ENCODE peak calls at places on chromosomes 13 and 19, in seven cellular contexts. T is fibroblast of pulmonary artery, E is B cell, W is breast epithelium, S is WTC11, X is A549, P is upper lobe of left lung. I is an unnamed sample.

GRCh38 chr13:66329988-66330429 is 900.1 kb downstream of the PCDH9 start:
- DNase-seq in T (no peak), E (no peak), W (no peak), S (no peak), X (no peak), P (no peak), I (no peak)

GRCh38 chr19:48967346-48968178 is 2.5 kb downstream of the FTL start:
- DNase-seq in T (peak), E (no peak), W (no peak), S (no peak), X (peak), P (no peak), I (no peak)

GRCh38 chr19:48933382-48933932 is at the start of gene DHDH:
- DNase-seq in T (peak), E (peak), W (peak), S (peak), X (peak), P (peak), I (no peak)

GRCh38 chr13:33228645-33229445 is 56.7 kb downstream of the STARD13 start:
- DNase-seq in T (peak), E (peak), W (no peak), S (no peak), X (peak), P (no peak), I (no peak)

GRCh38 chr13:67932991-67933390 is 702.9 kb upstream of the PCDH9 start:
- DNase-seq in T (no peak), E (no peak), W (no peak), S (no peak), X (no peak), P (no peak), I (no peak)

GRCh38 chr13:79724348-79725103 is 243.6 kb downstream of the NDFIP2 start:
- DNase-seq in T (peak), E (no peak), W (no peak), S (no peak), X (peak), P (no peak), I (no peak)

GRCh38 chr13:72390909-72391308 is 336.5 kb downstream of the MZT1 start:
- DNase-seq in T (peak), E (no peak), W (peak), S (no peak), X (no peak), P (no peak), I (no peak)

GRCh38 chr13:59356607-59357006 is 807.1 kb downstream of the DIAPH3 start:
- DNase-seq in T (peak), E (no peak), W (peak), S (no peak), X (no peak), P (no peak), I (no peak)

GRCh38 chr13:33033361-33033812 is 17.2 kb downstream of the KL start:
- DNase-seq in T (no peak), E (peak), W (no peak), S (no peak), X (no peak), P (no peak), I (no peak)

GRCh38 chr13:98570929-98571372 is 6.0 kb downstream of the STK24 start:
- DNase-seq in T (no peak), E (peak), W (no peak), S (no peak), X (no peak), P (no peak), I (no peak)

GRCh38 chr19:49071860-49072547 is 495 bp downstream of the KCNA7 start:
- DNase-seq in T (no peak), E (peak), W (no peak), S (peak), X (no peak), P (peak), I (no peak)

GRCh38 chr13:113489549-113490495 is 689 bp downstream of the DCUN1D2 start:
- DNase-seq in T (peak), E (peak), W (no peak), S (peak), X (peak), P (no peak), I (no peak)

GRCh38 chr19:4064073-4064550 is 2.6 kb downstream of the ZBTB7A start:
- DNase-seq in T (peak), E (no peak), W (no peak), S (no peak), X (no peak), P (peak), I (no peak)

GRCh38 chr13:75255653-75256052 is 226.3 kb downstream of the TBC1D4 start:
- DNase-seq in T (no peak), E (no peak), W (no peak), S (no peak), X (no peak), P (no peak), I (no peak)

GRCh38 chr13:48249018-48249417 is 16.0 kb downstream of the ITM2B start:
- DNase-seq in T (no peak), E (no peak), W (no peak), S (no peak), X (no peak), P (no peak), I (no peak)

GRCh38 chr19:17335575-17335974 is 920 bp upstream of the ANO8 start:
- DNase-seq in T (no peak), E (no peak), W (no peak), S (no peak), X (no peak), P (no peak), I (no peak)

GRCh38 chr13:114129649-114130062 is 2.8 kb downstream of the RASA3 start:
- DNase-seq in T (no peak), E (no peak), W (no peak), S (no peak), X (no peak), P (no peak), I (no peak)

GRCh38 chr19:1064661-1065605 is 2.0 kb upstream of the ARHGAP45 start:
- DNase-seq in T (peak), E (peak), W (no peak), S (peak), X (peak), P (peak), I (no peak)

DNA sequence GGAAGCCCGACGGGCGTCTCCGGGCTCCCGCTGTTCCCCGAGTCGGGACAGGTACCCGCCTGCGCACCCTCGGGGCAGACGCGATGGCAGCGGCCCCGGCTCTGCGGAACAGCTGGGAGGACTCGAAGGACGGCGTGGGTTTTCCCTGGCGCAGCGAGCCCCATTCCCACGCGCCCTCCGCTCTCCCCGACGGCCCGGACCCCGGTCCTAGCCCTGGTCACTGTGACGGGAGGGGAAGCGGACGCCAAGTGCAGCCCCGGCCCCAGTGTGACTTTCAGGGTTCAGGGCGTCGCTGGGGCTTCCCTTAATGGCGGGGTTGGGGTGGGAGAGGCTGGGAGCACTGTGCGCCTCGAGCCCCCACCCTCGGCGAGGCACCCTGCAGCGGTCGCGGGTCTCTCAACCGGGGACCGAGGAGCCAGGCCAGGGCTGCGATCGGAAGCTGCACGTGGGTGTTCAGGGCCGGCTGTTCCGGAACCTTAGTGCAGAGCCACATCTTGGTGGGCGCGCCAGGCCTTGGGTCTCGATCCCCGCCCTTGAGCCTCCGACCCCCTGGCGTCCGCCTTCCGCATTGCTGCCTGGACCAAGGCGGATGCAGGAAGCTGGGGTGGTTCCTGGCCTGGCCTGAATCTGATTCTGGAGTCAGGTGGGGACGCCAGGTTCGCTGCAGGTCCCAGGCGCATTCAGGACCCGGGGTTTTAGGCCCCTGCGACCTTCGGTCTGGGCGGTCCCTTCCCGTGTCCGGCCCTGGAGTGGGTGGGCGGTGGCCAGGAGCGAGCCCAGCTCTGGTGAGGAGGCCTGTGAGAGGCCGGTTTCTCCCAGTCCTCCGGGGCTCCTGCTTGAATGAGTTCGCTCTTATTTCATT is 3.5 kb downstream of the LGALS7B start:
- DNase-seq in T (peak), E (peak), W (no peak), S (peak), X (no peak), P (peak), I (no peak)
- TF ChIP-seq CTCF in T (peak), E (peak), W (peak), S (no peak), X (no peak), P (peak), I (peak)

GRCh38 chr19:38556521-38557174 is 61.1 kb downstream of the MAP4K1 start:
- DNase-seq in T (peak), E (no peak), W (no peak), S (no peak), X (no peak), P (no peak), I (no peak)
- TF ChIP-seq CTCF in T (peak), E (no peak), W (no peak), S (no peak), X (peak), P (no peak), I (no peak)

DNA sequence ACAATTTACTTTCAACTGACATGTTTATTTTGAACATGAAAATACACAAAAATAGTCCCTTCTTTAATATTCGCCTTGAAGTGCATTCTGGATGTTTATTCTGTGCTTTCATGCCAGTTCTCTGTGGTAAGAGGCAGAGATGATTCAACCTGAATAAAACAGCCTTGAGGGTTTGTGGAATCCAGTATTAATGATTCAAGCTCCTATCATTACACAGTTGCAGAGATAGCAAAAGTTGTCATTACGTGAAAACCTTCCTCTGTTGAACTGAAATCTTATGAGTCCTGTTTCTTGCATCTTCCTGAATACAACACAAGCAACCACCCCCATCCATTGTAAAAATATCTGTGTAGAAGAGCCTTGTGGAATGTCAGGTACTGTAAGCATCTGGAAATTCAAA is 142.3 kb upstream of the HTR2A start:
- DNase-seq in T (peak), E (no peak), W (no peak), S (no peak), X (no peak), P (no peak), I (no peak)
- TF ChIP-seq CTCF in T (no peak), E (no peak), W (no peak), S (no peak), X (no peak), P (no peak), I (no peak)

GRCh38 chr13:44438234-44438579 is 64.6 kb downstream of the SERP2 start:
- DNase-seq in T (no peak), E (no peak), W (no peak), S (no peak), X (no peak), P (no peak), I (no peak)
- TF ChIP-seq CTCF in T (no peak), E (peak), W (no peak), S (no peak), X (no peak), P (peak), I (no peak)

GRCh38 chr19:28221736-28222135 is 991.2 kb downstream of the UQCRFS1 start:
- DNase-seq in T (no peak), E (no peak), W (no peak), S (no peak), X (no peak), P (no peak), I (no peak)

GRCh38 chr19:28218728-28219127 is 994.2 kb downstream of the UQCRFS1 start:
- DNase-seq in T (no peak), E (no peak), W (no peak), S (no peak), X (no peak), P (no peak), I (no peak)

GRCh38 chr19:28213476-28214082 is 999.4 kb downstream of the UQCRFS1 start:
- DNase-seq in T (no peak), E (no peak), W (no peak), S (no peak), X (no peak), P (no peak), I (no peak)

GRCh38 chr19:28217064-28217463 is 995.9 kb downstream of the UQCRFS1 start:
- DNase-seq in T (no peak), E (no peak), W (no peak), S (peak), X (no peak), P (no peak), I (no peak)
- TF ChIP-seq CTCF in T (no peak), E (no peak), W (no peak), S (peak), X (no peak), P (no peak), I (no peak)